ENCODE peak calls at places on chromosomes 5 and 9, in seven cellular contexts. K is foreskin fibroblast, V is RWPE1, T is psoas muscle, A is GM06990, O is ovary, P is omental fat pad. U is an unnamed sample.

GRCh38 chr9:90393355-90394152 is 249.1 kb downstream of the DIRAS2 start:
- DNase-seq in P (no peak), A (no peak), T (no peak), O (no peak), V (no peak), K (no peak), U (no peak)

GRCh38 chr5:173391031-173391430 is 62.8 kb upstream of the STC2 start:
- DNase-seq in V (no peak), T (no peak), K (no peak), A (no peak), O (no peak), P (no peak), U (no peak)

GRCh38 chr9:95494022-95494415 is 22.8 kb downstream of the PTCH1 start:
- DNase-seq in K (no peak), P (no peak), T (no peak), O (no peak), V (no peak), A (peak), U (no peak)

GRCh38 chr9:80026121-80026520 is 454.4 kb downstream of the TLE4 start:
- DNase-seq in V (no peak), A (no peak), T (no peak), P (no peak), O (no peak), K (peak), U (no peak)

GRCh38 chr5:116209166-116209565 is 124.3 kb downstream of the COMMD10 start:
- DNase-seq in P (no peak), O (no peak), T (no peak), A (no peak), K (no peak), V (no peak), U (no peak)

GRCh38 chr9:28317706-28318210 is 744.5 kb upstream of the C9orf72 start:
- DNase-seq in T (no peak), P (no peak), A (no peak), V (no peak), O (no peak), K (no peak), U (no peak)

GRCh38 chr9:88143944-88144343 is 5.7 kb upstream of the SPATA31C2 start:
- DNase-seq in T (no peak), A (no peak), V (no peak), P (no peak), K (no peak), O (no peak), U (no peak)

GRCh38 chr9:136955943-136956335 is 3.9 kb downstream of the LCN12 start:
- DNase-seq in V (no peak), P (no peak), A (no peak), O (no peak), K (no peak), T (no peak), U (no peak)

GRCh38 chr9:110900917-110901316 is 137.4 kb downstream of the LPAR1 start:
- DNase-seq in T (no peak), K (peak), A (peak), V (no peak), O (no peak), P (no peak), U (no peak)

GRCh38 chr9:96781552-96781951 is 3.7 kb upstream of the ZNF510 start:
- DNase-seq in V (no peak), P (no peak), K (no peak), T (no peak), O (no peak), A (no peak), U (no peak)

GRCh38 chr9:21141427-21141882 is at the start of gene IFNW1:
- DNase-seq in T (no peak), K (peak), P (no peak), V (no peak), O (no peak), A (no peak), U (no peak)
- TF ChIP-seq CTCF in T (no peak), K (peak), P (no peak), V (peak), O (no peak), A (no peak), U (peak)

GRCh38 chr5:88684136-88684500 is 198.9 kb downstream of the MEF2C start:
- DNase-seq in V (no peak), K (no peak), A (no peak), T (no peak), O (no peak), P (no peak), U (no peak)

GRCh38 chr5:88686077-88686541 is 196.9 kb downstream of the MEF2C start:
- DNase-seq in O (no peak), K (no peak), T (no peak), A (no peak), V (no peak), P (no peak), U (no peak)

GRCh38 chr5:88681402-88681801 is 201.6 kb downstream of the MEF2C start:
- DNase-seq in A (no peak), P (no peak), K (no peak), T (no peak), O (no peak), V (no peak), U (no peak)

GRCh38 chr5:88682797-88683496 is 200.0 kb downstream of the MEF2C start:
- DNase-seq in O (no peak), T (no peak), A (no peak), K (no peak), V (no peak), P (no peak), U (no peak)

DNA sequence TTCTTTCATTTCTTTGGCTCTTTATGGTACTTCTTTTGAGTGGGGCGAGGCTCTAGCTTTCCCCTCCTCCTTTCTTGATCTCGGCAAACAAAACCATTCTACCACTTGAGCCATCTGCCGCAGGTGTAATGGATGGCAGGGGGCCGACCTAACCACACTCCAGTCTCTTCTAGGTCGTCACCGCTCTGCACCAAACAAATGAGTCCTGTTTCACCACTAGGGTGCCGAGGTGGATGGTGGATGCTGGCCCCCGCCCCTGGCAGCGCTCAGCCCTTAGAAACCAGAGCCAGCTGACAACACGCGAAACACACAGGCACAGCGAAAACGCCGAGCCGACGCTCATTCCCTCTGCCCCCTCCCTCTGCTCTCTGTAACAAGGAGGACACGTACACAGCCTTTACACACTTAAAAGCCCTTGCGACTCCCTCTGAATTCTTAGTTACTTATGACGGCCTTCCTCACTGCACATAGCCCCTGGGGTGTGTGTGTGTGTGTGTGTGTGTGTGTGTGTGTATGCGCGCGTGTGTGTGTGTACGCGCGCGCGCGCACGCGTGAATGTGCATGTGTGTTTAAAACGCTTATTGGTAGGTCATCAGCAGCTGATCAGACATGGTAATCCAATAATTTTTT is 199.4 kb downstream of the MEF2C start:
- DNase-seq in P (no peak), K (no peak), V (no peak), A (no peak), O (no peak), T (no peak), U (no peak)
- TF ChIP-seq CTCF in P (no peak), K (no peak), V (no peak), A (peak), O (no peak), T (no peak), U (no peak)

DNA sequence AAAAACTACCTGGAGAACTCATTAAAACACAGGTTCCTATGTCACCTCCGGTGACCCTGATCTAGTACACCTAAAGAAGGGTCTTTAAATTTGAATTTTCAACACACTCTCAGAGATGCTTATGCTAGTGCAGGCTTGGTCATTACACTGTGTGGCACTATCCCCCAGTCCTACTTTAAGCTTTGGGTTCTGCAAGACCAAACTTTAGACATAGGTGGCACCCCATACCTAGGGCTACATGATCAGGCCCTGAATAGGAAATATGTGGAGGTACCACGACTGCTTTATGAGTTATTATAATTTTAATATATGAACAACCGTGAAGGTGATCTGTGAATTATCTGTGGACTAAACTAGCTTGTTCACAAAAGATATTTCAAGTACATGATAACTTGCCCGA is 201.3 kb upstream of the OR13F1 start:
- DNase-seq in O (no peak), A (no peak), P (no peak), V (no peak), K (no peak), T (no peak), U (no peak)
- TF ChIP-seq CTCF in O (no peak), A (no peak), P (no peak), V (no peak), K (no peak), T (no peak), U (no peak)

GRCh38 chr9:108850293-108850897 is 5.4 kb downstream of the ACTL7B start:
- DNase-seq in O (no peak), A (no peak), P (no peak), T (no peak), K (peak), V (peak), U (no peak)
- TF ChIP-seq CTCF in O (no peak), A (peak), P (no peak), T (no peak), K (peak), V (peak), U (peak)